ENCODE peak calls at places on chromosomes 12 and 14, in seven cellular contexts. One of them, this sample, is unnamed.

GRCh38 chr12:116529048-116529447 is 30.1 kb upstream of the MAP1LC3B2 start:
- ATAC-seq in IMR-90: no peak
- ATAC-seq in psoas muscle: no peak
- ATAC-seq in CD4-positive, alpha-beta T cell: no peak
- ATAC-seq in heart left ventricle: no peak
- ATAC-seq in left lung: no peak
- ATAC-seq in heart right ventricle: no peak
- ATAC-seq in this sample: no peak

GRCh38 chr12:12622418-12622817 is 10.7 kb downstream of the CREBL2 start:
- ATAC-seq in IMR-90: no peak
- ATAC-seq in CD4-positive, alpha-beta T cell: peak
- ATAC-seq in heart left ventricle: no peak
- ATAC-seq in left lung: peak
- ATAC-seq in heart right ventricle: no peak
- ATAC-seq in psoas muscle: no peak
- ATAC-seq in this sample: no peak

GRCh38 chr12:6788972-6789905 is at the start of gene CD4:
- ATAC-seq in heart right ventricle: peak
- ATAC-seq in psoas muscle: no peak
- ATAC-seq in heart left ventricle: peak
- ATAC-seq in IMR-90: peak
- ATAC-seq in left lung: peak
- ATAC-seq in CD4-positive, alpha-beta T cell: peak
- ATAC-seq in this sample: peak

GRCh38 chr14:51566831-51567582 is 84.7 kb upstream of the FRMD6 start:
- ATAC-seq in left lung: no peak
- ATAC-seq in psoas muscle: no peak
- ATAC-seq in CD4-positive, alpha-beta T cell: peak
- ATAC-seq in IMR-90: no peak
- ATAC-seq in heart right ventricle: no peak
- ATAC-seq in heart left ventricle: no peak
- ATAC-seq in this sample: no peak

GRCh38 chr12:4084631-4085030 is 188.9 kb upstream of the CCND2 start:
- ATAC-seq in heart left ventricle: no peak
- ATAC-seq in CD4-positive, alpha-beta T cell: no peak
- ATAC-seq in left lung: peak
- ATAC-seq in heart right ventricle: peak
- ATAC-seq in IMR-90: no peak
- ATAC-seq in psoas muscle: no peak
- ATAC-seq in this sample: peak

GRCh38 chr12:32558941-32559340 is 120.2 kb upstream of the DNM1L start:
- ATAC-seq in psoas muscle: no peak
- ATAC-seq in heart right ventricle: no peak
- ATAC-seq in IMR-90: peak
- ATAC-seq in left lung: peak
- ATAC-seq in CD4-positive, alpha-beta T cell: no peak
- ATAC-seq in heart left ventricle: peak
- ATAC-seq in this sample: no peak

GRCh38 chr14:93892923-93893549 is 34.1 kb upstream of the FAM181A start:
- ATAC-seq in IMR-90: peak
- ATAC-seq in heart left ventricle: peak
- ATAC-seq in CD4-positive, alpha-beta T cell: peak
- ATAC-seq in left lung: peak
- ATAC-seq in psoas muscle: peak
- ATAC-seq in heart right ventricle: peak
- ATAC-seq in this sample: peak

GRCh38 chr14:72558721-72559120 is 335.2 kb downstream of the DPF3 start:
- ATAC-seq in psoas muscle: peak
- ATAC-seq in heart left ventricle: no peak
- ATAC-seq in CD4-positive, alpha-beta T cell: no peak
- ATAC-seq in IMR-90: peak
- ATAC-seq in heart right ventricle: peak
- ATAC-seq in left lung: no peak
- ATAC-seq in this sample: no peak

GRCh38 chr14:103103461-103104388 is 9.2 kb downstream of the EXOC3L4 start:
- ATAC-seq in heart right ventricle: peak
- ATAC-seq in psoas muscle: peak
- ATAC-seq in heart left ventricle: peak
- ATAC-seq in IMR-90: peak
- ATAC-seq in CD4-positive, alpha-beta T cell: no peak
- ATAC-seq in left lung: peak
- ATAC-seq in this sample: peak

GRCh38 chr14:104117341-104118005 is 20.9 kb upstream of the KIF26A start:
- ATAC-seq in heart left ventricle: no peak
- ATAC-seq in CD4-positive, alpha-beta T cell: no peak
- ATAC-seq in IMR-90: no peak
- ATAC-seq in psoas muscle: no peak
- ATAC-seq in left lung: peak
- ATAC-seq in heart right ventricle: no peak
- ATAC-seq in this sample: no peak

GRCh38 chr12:117674313-117674712 is 294.5 kb downstream of the KSR2 start:
- ATAC-seq in IMR-90: no peak
- ATAC-seq in CD4-positive, alpha-beta T cell: no peak
- ATAC-seq in psoas muscle: no peak
- ATAC-seq in heart left ventricle: no peak
- ATAC-seq in heart right ventricle: no peak
- ATAC-seq in left lung: no peak
- ATAC-seq in this sample: no peak

GRCh38 chr14:95545769-95546168 is 10.9 kb downstream of the GLRX5 start:
- ATAC-seq in CD4-positive, alpha-beta T cell: no peak
- ATAC-seq in IMR-90: peak
- ATAC-seq in psoas muscle: peak
- ATAC-seq in heart left ventricle: peak
- ATAC-seq in heart right ventricle: peak
- ATAC-seq in left lung: peak
- ATAC-seq in this sample: no peak

GRCh38 chr12:95836185-95836609 is 22.6 kb upstream of the SNRPF start:
- ATAC-seq in psoas muscle: no peak
- ATAC-seq in left lung: peak
- ATAC-seq in heart right ventricle: peak
- ATAC-seq in heart left ventricle: peak
- ATAC-seq in IMR-90: peak
- ATAC-seq in CD4-positive, alpha-beta T cell: no peak
- ATAC-seq in this sample: no peak
- TF ChIP-seq CTCF in psoas muscle: no peak
- TF ChIP-seq CTCF in left lung: no peak
- TF ChIP-seq CTCF in heart right ventricle: no peak
- TF ChIP-seq CTCF in heart left ventricle: no peak
- TF ChIP-seq CTCF in IMR-90: no peak
- TF ChIP-seq CTCF in CD4-positive, alpha-beta T cell: no peak
- TF ChIP-seq CTCF in this sample: no peak

DNA sequence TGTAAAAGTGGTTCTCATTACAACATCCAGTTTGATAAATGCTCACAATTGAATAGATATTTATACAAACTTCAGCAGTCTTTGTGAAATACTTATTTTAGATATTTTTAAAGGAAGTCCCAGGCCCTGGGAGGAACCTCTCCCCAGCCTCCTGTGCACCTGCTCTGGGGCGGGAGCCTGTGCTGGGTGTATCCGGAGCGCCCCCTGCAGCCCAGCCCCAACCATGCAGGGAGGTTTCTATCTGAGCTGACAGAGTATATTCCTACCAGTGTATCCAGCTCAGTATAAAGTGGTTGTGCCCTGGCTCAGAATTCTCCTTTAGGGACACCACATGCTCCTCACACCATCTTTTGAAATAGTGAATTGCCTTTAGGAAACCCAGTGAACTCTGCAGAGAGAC is 851.8 kb downstream of the TMEM121 start:
- ATAC-seq in left lung: no peak
- ATAC-seq in IMR-90: no peak
- ATAC-seq in psoas muscle: no peak
- ATAC-seq in heart right ventricle: no peak
- ATAC-seq in CD4-positive, alpha-beta T cell: peak
- ATAC-seq in heart left ventricle: no peak
- ATAC-seq in this sample: no peak
- TF ChIP-seq CTCF in left lung: no peak
- TF ChIP-seq CTCF in IMR-90: no peak
- TF ChIP-seq CTCF in psoas muscle: no peak
- TF ChIP-seq CTCF in heart right ventricle: no peak
- TF ChIP-seq CTCF in CD4-positive, alpha-beta T cell: peak
- TF ChIP-seq CTCF in heart left ventricle: no peak
- TF ChIP-seq CTCF in this sample: no peak

GRCh38 chr12:67068773-67069450 is 200.2 kb upstream of the CAND1 start:
- ATAC-seq in CD4-positive, alpha-beta T cell: peak
- ATAC-seq in IMR-90: peak
- ATAC-seq in psoas muscle: peak
- ATAC-seq in left lung: peak
- ATAC-seq in heart left ventricle: peak
- ATAC-seq in heart right ventricle: peak
- ATAC-seq in this sample: peak

GRCh38 chr12:67070307-67070600 is 198.9 kb upstream of the CAND1 start:
- ATAC-seq in left lung: no peak
- ATAC-seq in CD4-positive, alpha-beta T cell: no peak
- ATAC-seq in psoas muscle: no peak
- ATAC-seq in IMR-90: no peak
- ATAC-seq in heart left ventricle: no peak
- ATAC-seq in heart right ventricle: peak
- ATAC-seq in this sample: no peak

GRCh38 chr12:67070604-67071003 is 198.6 kb upstream of the CAND1 start:
- ATAC-seq in psoas muscle: no peak
- ATAC-seq in left lung: no peak
- ATAC-seq in heart right ventricle: peak
- ATAC-seq in IMR-90: no peak
- ATAC-seq in heart left ventricle: no peak
- ATAC-seq in CD4-positive, alpha-beta T cell: no peak
- ATAC-seq in this sample: no peak

GRCh38 chr12:67068204-67068731 is 200.9 kb upstream of the CAND1 start:
- ATAC-seq in heart right ventricle: no peak
- ATAC-seq in left lung: peak
- ATAC-seq in psoas muscle: peak
- ATAC-seq in heart left ventricle: no peak
- ATAC-seq in IMR-90: no peak
- ATAC-seq in CD4-positive, alpha-beta T cell: peak
- ATAC-seq in this sample: peak

GRCh38 chr12:67069451-67070306 is 199.5 kb upstream of the CAND1 start:
- ATAC-seq in heart right ventricle: peak
- ATAC-seq in CD4-positive, alpha-beta T cell: peak
- ATAC-seq in IMR-90: peak
- ATAC-seq in left lung: peak
- ATAC-seq in psoas muscle: peak
- ATAC-seq in heart left ventricle: peak
- ATAC-seq in this sample: peak
- TF ChIP-seq CTCF in heart right ventricle: no peak
- TF ChIP-seq CTCF in CD4-positive, alpha-beta T cell: no peak
- TF ChIP-seq CTCF in IMR-90: no peak
- TF ChIP-seq CTCF in left lung: no peak
- TF ChIP-seq CTCF in psoas muscle: no peak
- TF ChIP-seq CTCF in heart left ventricle: no peak
- TF ChIP-seq CTCF in this sample: peak

GRCh38 chr12:110501722-110502448 is at the start of the genes RAD9B and VPS29:
- ATAC-seq in CD4-positive, alpha-beta T cell: peak
- ATAC-seq in psoas muscle: peak
- ATAC-seq in heart right ventricle: peak
- ATAC-seq in IMR-90: peak
- ATAC-seq in heart left ventricle: peak
- ATAC-seq in left lung: peak
- ATAC-seq in this sample: peak
- TF ChIP-seq CTCF in CD4-positive, alpha-beta T cell: no peak
- TF ChIP-seq CTCF in psoas muscle: no peak
- TF ChIP-seq CTCF in heart right ventricle: no peak
- TF ChIP-seq CTCF in IMR-90: no peak
- TF ChIP-seq CTCF in heart left ventricle: no peak
- TF ChIP-seq CTCF in left lung: no peak
- TF ChIP-seq CTCF in this sample: peak

GRCh38 chr12:28130625-28131598 is 59.3 kb upstream of the CCDC91 start:
- ATAC-seq in heart right ventricle: peak
- ATAC-seq in left lung: peak
- ATAC-seq in heart left ventricle: peak
- ATAC-seq in IMR-90: peak
- ATAC-seq in psoas muscle: no peak
- ATAC-seq in CD4-positive, alpha-beta T cell: no peak
- ATAC-seq in this sample: peak
- TF ChIP-seq CTCF in heart right ventricle: no peak
- TF ChIP-seq CTCF in left lung: no peak
- TF ChIP-seq CTCF in heart left ventricle: no peak
- TF ChIP-seq CTCF in IMR-90: no peak
- TF ChIP-seq CTCF in psoas muscle: no peak
- TF ChIP-seq CTCF in CD4-positive, alpha-beta T cell: no peak
- TF ChIP-seq CTCF in this sample: no peak

DNA sequence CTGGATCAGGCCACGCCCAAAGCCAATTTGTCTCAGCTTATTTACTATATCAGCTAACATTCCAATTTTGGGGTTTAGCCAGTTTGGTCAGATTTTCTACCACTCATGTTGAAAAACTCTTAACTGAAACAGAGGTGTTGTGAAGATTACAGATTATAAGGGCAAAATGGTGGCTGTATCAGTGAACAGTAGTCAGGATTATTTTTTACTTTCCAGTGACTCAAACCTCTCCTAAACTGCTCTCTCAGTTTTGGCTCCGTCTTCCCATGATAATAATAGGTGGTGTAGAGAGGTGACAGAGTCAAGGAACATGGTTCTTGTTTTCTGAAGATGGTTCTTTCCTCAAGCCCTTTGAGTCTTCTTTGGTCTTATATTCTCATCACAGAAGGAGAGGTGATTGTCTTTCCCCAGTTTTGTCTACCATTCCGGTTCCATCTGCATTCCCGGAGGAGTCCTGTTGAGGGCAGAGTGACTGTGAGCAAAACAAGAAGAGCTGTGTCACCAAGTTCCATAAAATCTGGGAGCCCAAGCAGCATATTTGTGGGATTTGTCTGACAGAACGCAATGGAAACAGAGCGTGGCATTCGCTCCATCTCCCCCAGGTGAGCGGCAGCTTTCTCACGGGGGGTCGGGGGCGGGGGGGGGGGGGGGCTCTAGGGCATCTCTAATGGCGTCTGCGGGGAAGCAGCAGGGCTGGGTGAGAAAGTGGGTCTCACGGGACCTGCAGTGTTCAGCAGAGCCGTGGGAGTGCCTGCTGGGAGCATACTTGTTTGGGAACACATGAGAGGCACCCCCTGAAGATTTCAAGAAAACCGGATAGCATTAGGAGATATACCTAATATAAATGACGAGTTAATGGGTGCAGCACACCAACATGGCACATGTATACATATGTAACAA is 59.1 kb downstream of the TBC1D30 start:
- ATAC-seq in psoas muscle: no peak
- ATAC-seq in left lung: no peak
- ATAC-seq in heart left ventricle: no peak
- ATAC-seq in heart right ventricle: no peak
- ATAC-seq in CD4-positive, alpha-beta T cell: no peak
- ATAC-seq in IMR-90: no peak
- ATAC-seq in this sample: no peak
- TF ChIP-seq CTCF in psoas muscle: no peak
- TF ChIP-seq CTCF in left lung: no peak
- TF ChIP-seq CTCF in heart left ventricle: no peak
- TF ChIP-seq CTCF in heart right ventricle: no peak
- TF ChIP-seq CTCF in CD4-positive, alpha-beta T cell: no peak
- TF ChIP-seq CTCF in IMR-90: no peak
- TF ChIP-seq CTCF in this sample: no peak

This sample was measured in gastroesophageal sphincter.